ENCODE peak calls at places on chromosome 20, in six cellular contexts. R is left lung; C is GM13976; S is dorsolateral prefrontal cortex; V is hepatocyte; O is activated CD8-positive, alpha-beta T cell treated with anti-CD3 and anti-CD28 coated beads for 36 hours. Q is an unnamed sample.

GRCh38 chr20:52060794-52061714 is 130.5 kb downstream of the ZFP64 start:
- DNase-seq in R (no peak), C (no peak), S (no peak), V (peak), O (no peak), Q (no peak)

GRCh38 chr20:22584630-22584921 is 204 bp upstream of the FOXA2 start:
- DNase-seq in R (peak), C (no peak), S (no peak), V (peak), O (no peak), Q (no peak)

GRCh38 chr20:50142812-50143211 is 10.7 kb downstream of the PEDS1 start:
- DNase-seq in R (no peak), C (no peak), S (no peak), V (no peak), O (no peak), Q (no peak)

GRCh38 chr20:63350196-63350595 is 11.0 kb downstream of the CHRNA4 start:
- DNase-seq in R (peak), C (no peak), S (no peak), V (no peak), O (no peak), Q (no peak)

GRCh38 chr20:11364736-11365135 is 553.0 kb upstream of the BTBD3 start:
- DNase-seq in R (no peak), C (no peak), S (no peak), V (no peak), O (no peak), Q (no peak)

GRCh38 chr20:17616480-17617211 is 46.8 kb downstream of the DSTN start:
- DNase-seq in R (peak), C (peak), S (no peak), V (no peak), O (no peak), Q (no peak)

GRCh38 chr20:16580127-16580526 is 6.9 kb upstream of the KIF16B start:
- DNase-seq in R (no peak), C (no peak), S (no peak), V (peak), O (no peak), Q (no peak)

GRCh38 chr20:64107736-64108457 is 532 bp upstream of the NPBWR2 start:
- DNase-seq in R (peak), C (peak), S (no peak), V (no peak), O (no peak), Q (peak)

GRCh38 chr20:54086444-54087134 is 16.2 kb upstream of the BCAS1 start:
- DNase-seq in R (no peak), C (no peak), S (no peak), V (no peak), O (no peak), Q (no peak)

GRCh38 chr20:19977373-19977770 is 39.8 kb upstream of the NAA20 start:
- DNase-seq in R (no peak), C (no peak), S (no peak), V (no peak), O (no peak), Q (no peak)

GRCh38 chr20:7926767-7927166 is 13.5 kb downstream of the HAO1 start:
- DNase-seq in R (no peak), C (no peak), S (no peak), V (peak), O (peak), Q (no peak)

GRCh38 chr20:48191200-48191599 is 405.9 kb upstream of the SULF2 start:
- DNase-seq in R (no peak), C (no peak), S (no peak), V (peak), O (no peak), Q (no peak)

GRCh38 chr20:14383326-14383725 is 45.9 kb upstream of the FLRT3 start:
- DNase-seq in R (no peak), C (no peak), S (no peak), V (no peak), O (no peak), Q (no peak)

GRCh38 chr20:12095224-12095623 is 177.5 kb downstream of the BTBD3 start:
- DNase-seq in R (no peak), C (no peak), S (no peak), V (no peak), O (no peak), Q (no peak)

GRCh38 chr20:43726811-43727338 is at the start of gene GTSF1L:
- DNase-seq in R (no peak), C (no peak), S (no peak), V (no peak), O (no peak), Q (no peak)

GRCh38 chr20:16129411-16129810 is 443.8 kb downstream of the KIF16B start:
- DNase-seq in R (no peak), C (no peak), S (no peak), V (no peak), O (no peak), Q (no peak)

GRCh38 chr20:47127986-47128385 is 228.5 kb downstream of the ZMYND8 start:
- DNase-seq in R (no peak), C (no peak), S (no peak), V (no peak), O (no peak), Q (no peak)

DNA sequence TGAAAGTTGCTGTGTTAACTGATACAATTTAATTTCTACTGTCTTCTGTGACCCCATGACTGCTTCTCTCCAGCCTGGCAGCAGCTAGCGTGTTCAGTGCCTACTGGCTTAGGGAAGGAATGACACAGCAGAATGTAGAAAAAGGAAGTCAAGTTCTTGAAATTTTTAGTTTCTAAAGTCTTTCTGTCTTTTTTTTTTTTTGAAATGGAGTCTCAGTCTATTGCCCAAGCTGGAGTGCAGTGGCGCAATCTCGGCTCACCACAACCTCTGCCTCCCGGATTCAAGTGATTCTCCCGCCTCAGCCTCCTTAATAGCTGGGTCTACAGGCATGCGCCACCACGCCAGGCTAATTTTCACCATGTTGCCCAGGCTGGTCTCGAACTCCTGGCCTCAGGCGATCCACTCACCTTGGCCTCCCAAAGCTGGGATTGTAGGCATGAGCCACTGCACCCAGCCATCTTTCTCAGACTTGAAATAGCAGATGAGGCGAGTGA is 39.3 kb downstream of the PCNA start:
- DNase-seq in R (peak), C (no peak), S (no peak), V (no peak), O (peak), Q (no peak)
- TF ChIP-seq CTCF in R (no peak), C (no peak), S (no peak), V (no peak), O (no peak), Q (no peak)

DNA sequence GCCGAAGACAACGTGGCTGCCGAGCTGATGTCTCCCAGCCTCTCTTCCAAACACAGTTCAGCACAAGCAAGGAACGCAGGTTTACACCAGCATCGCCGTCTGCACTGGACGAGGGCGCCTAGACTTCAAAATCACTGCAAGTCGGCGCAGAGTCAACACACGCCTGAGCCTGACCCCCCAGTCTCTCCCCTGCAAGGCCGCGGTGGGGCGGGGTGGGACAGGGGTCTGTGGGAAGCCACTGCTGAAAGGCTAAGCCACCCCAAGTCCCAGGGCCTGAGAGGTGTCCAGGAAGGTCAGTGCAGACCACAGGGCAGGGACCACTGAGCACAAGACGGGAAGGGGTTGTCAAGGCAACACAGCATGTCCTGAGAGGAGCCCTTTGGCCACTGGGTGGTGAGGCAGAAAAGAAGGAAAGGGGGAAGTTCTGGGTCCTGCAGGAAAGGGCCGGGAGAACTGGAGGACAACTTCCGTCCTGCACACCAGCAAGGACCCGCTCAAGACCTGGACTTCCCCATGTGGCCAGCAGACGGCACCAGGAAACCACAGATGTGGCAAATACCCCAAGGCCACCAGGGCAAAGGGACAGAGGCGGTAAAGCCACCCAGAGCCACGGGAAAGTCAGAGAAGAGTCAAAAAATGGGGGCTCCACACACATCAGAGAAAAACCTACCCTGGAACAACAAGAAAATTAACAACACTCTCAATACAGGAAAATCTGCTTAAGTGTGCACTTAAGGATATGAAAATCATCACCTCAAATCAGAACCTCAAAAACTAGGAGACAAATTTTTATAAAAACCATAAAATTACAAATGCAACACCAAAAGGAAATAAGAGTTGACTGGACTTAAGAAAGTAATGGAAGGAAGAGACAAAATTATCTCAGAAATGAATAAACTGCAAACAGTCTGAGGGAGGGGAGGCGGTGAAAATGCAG is 84.8 kb downstream of the TAF4 start:
- DNase-seq in R (peak), C (no peak), S (no peak), V (no peak), O (peak), Q (no peak)
- TF ChIP-seq CTCF in R (peak), C (peak), S (no peak), V (peak), O (no peak), Q (peak)

GRCh38 chr20:60977896-60978295 is 274.2 kb upstream of the CDH4 start:
- DNase-seq in R (no peak), C (no peak), S (peak), V (no peak), O (no peak), Q (no peak)

GRCh38 chr20:60976139-60976538 is 275.9 kb upstream of the CDH4 start:
- DNase-seq in R (no peak), C (no peak), S (no peak), V (no peak), O (no peak), Q (no peak)

GRCh38 chr20:60974022-60974421 is 278.0 kb upstream of the CDH4 start:
- DNase-seq in R (no peak), C (no peak), S (no peak), V (no peak), O (no peak), Q (no peak)

DNA sequence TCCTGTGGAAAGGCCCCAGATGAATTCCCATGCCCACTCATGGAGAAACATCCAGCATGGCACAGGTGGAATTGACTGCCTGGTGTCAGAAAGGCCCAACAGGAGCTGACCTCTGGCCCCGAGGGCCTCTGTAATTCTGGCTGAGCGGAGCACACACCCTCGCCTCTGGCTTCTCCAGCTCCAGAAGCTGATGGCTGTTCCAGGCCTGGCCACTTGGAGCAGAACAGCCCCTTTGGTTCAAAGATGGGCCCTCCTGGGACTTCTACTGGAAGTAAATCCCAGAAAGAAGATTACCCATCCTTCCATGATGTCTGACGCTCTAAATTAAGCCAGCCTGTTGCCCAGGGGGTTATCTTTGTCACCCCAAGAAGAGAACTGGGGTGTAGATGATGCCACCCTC is 275.1 kb upstream of the CDH4 start:
- DNase-seq in R (no peak), C (no peak), S (no peak), V (no peak), O (no peak), Q (no peak)
- TF ChIP-seq CTCF in R (no peak), C (no peak), S (no peak), V (no peak), O (no peak), Q (no peak)

DNA sequence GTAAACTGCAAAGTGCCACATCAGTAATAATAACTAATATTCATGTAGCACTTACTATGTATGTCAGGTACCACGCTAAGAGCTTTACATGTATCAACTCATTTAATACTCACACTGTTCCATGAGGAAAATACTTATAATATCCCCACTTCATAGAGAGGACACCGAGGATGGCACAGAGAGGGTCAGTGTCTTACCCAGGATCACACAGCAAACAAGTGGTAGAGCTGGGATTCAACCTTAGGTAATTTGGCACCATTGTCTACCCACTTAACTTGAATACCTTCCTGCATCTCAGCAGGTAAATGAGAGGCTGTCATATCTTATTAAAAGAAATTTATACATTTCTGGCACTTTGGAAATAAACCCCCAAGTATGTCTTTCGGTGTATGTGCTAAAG is 8.0 kb downstream of the POFUT1 start:
- DNase-seq in R (no peak), C (no peak), S (no peak), V (no peak), O (no peak), Q (no peak)
- TF ChIP-seq CTCF in R (no peak), C (no peak), S (no peak), V (no peak), O (no peak), Q (no peak)

GRCh38 chr20:35515341-35515740 is 14.1 kb downstream of the C20orf173 start:
- DNase-seq in R (no peak), C (no peak), S (no peak), V (no peak), O (no peak), Q (no peak)

GRCh38 chr20:35508493-35509218 is 20.8 kb downstream of the C20orf173 start:
- DNase-seq in R (no peak), C (no peak), S (no peak), V (no peak), O (no peak), Q (no peak)

GRCh38 chr20:35510946-35511735 is 18.3 kb downstream of the C20orf173 start:
- DNase-seq in R (no peak), C (no peak), S (no peak), V (no peak), O (no peak), Q (no peak)

GRCh38 chr20:35514371-35514960 is 15.0 kb downstream of the C20orf173 start:
- DNase-seq in R (no peak), C (no peak), S (no peak), V (no peak), O (no peak), Q (no peak)

GRCh38 chr20:35511814-35512420 is 17.5 kb downstream of the C20orf173 start:
- DNase-seq in R (no peak), C (no peak), S (peak), V (peak), O (no peak), Q (no peak)
- TF ChIP-seq CTCF in R (no peak), C (peak), S (peak), V (peak), O (no peak), Q (no peak)

DNA sequence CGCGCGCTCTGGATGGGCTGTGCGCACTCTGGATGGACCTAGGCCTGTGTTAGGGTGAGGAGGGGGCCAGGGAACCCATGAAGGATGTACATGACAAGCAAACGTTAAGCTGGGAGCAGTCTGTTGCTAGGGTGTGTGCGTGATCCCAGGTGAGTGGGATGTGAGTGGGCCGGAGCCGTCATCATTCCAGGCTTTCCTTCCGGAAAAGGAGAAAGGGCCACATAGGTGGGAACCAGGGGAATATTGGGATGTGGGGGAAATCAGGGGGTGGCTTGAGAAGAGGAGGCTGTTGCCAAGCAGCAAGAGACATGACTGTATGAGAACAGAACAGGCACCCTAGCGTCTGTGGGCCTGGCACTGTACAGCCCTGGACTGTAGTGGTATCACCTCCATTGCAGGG is 49.7 kb upstream of the EPB41L1 start:
- DNase-seq in R (no peak), C (no peak), S (no peak), V (no peak), O (no peak), Q (no peak)
- TF ChIP-seq CTCF in R (no peak), C (no peak), S (no peak), V (no peak), O (no peak), Q (no peak)

GRCh38 chr20:38073307-38074010 is 39.9 kb downstream of the RPRD1B start:
- DNase-seq in R (no peak), C (peak), S (no peak), V (peak), O (peak), Q (peak)
- TF ChIP-seq CTCF in R (peak), C (peak), S (peak), V (peak), O (peak), Q (peak)

DNA sequence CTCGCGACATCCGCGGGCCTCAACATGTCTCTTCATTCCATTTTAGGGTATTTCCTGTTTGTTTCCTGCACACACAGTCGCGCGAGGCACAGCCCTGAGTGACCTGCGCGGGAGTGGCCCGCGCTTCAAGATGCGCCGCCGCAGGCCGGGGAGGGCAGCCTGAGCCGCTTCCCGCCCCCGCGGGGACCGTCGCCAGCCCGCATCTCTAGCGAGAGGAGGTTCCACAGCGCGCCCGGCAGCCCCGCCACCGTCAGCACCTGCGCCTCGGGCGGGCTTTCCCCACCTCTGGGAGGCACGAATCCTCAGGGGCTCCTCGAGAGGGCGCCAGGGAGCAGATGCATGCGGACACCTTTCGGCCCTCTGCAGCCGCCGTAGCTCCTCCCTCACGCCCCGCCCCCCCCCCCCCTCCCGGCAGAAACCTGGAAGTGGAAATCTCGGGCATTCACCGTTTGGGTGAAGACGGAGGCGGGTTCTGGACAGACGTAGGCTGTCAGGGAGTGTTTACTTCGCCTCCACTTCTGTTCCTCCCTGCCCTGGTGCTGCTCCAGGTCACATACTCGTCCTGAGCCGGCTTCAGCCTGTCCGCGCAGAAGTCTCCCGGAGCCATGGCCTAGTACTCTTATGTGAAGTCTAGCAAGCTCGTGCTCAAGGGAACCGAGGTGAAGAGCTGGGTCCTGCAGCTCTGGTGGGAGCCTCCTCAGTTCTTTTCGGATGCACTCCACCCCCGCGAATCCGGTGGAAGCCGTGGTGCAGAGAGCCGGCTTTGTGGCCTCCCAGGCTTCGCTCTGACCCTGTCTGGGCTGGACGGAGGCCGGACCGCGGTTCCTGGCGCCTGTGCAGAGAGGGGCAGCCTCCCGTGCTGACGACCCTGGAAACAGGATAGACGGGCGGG is 880.5 kb upstream of the DEFB115 start:
- DNase-seq in R (peak), C (peak), S (no peak), V (peak), O (peak), Q (peak)
- TF ChIP-seq CTCF in R (peak), C (no peak), S (peak), V (no peak), O (peak), Q (peak)